ENCODE peak calls at places on chromosomes 3 and 15, in five cellular contexts. One of them, this sample, is unnamed. For H3K36me3, the result is how much of the 10 kb centered on the place peaks cover.

GRCh38 chr15:44034933-44035624 is 160.0 kb downstream of the FRMD5 start:
- DNase-seq in K562: no peak
- DNase-seq in GM23338: no peak
- DNase-seq in HepG2: no peak
- DNase-seq in GM12878: no peak
- DNase-seq in this sample: no peak

GRCh38 chr15:66839511-66840112 is 137.6 kb downstream of the SMAD6 start:
- DNase-seq in K562: no peak
- DNase-seq in GM23338: no peak
- DNase-seq in HepG2: no peak
- DNase-seq in GM12878: no peak
- DNase-seq in this sample: no peak

GRCh38 chr3:177494216-177494615 is 296.9 kb upstream of the TBL1XR1 start:
- DNase-seq in K562: no peak
- DNase-seq in GM23338: no peak
- DNase-seq in HepG2: no peak
- DNase-seq in GM12878: no peak
- DNase-seq in this sample: no peak

GRCh38 chr15:77983708-77984445 is 93.6 kb downstream of the TBC1D2B start:
- DNase-seq in K562: no peak
- DNase-seq in GM23338: peak
- DNase-seq in HepG2: no peak
- DNase-seq in GM12878: no peak
- DNase-seq in this sample: no peak

GRCh38 chr3:52456169-52456799 is 880 bp downstream of the NISCH start:
- DNase-seq in K562: peak
- DNase-seq in GM23338: peak
- DNase-seq in HepG2: no peak
- DNase-seq in GM12878: no peak
- DNase-seq in this sample: no peak

GRCh38 chr3:11558918-11559815 is 84.5 kb downstream of the VGLL4 start:
- DNase-seq in K562: no peak
- DNase-seq in GM23338: no peak
- DNase-seq in HepG2: peak
- DNase-seq in GM12878: no peak
- DNase-seq in this sample: no peak

GRCh38 chr3:127791221-127791913 is 30.9 kb downstream of the MGLL start:
- DNase-seq in K562: peak
- DNase-seq in GM23338: peak
- DNase-seq in HepG2: no peak
- DNase-seq in GM12878: peak
- DNase-seq in this sample: no peak

GRCh38 chr3:18648163-18648562 is 223.0 kb upstream of the SATB1 start:
- DNase-seq in K562: no peak
- DNase-seq in GM23338: no peak
- DNase-seq in HepG2: no peak
- DNase-seq in GM12878: no peak
- DNase-seq in this sample: no peak

GRCh38 chr3:143751643-143752178 is 96.6 kb downstream of the SLC9A9 start:
- DNase-seq in K562: no peak
- DNase-seq in GM23338: no peak
- DNase-seq in HepG2: no peak
- DNase-seq in GM12878: peak
- DNase-seq in this sample: no peak

GRCh38 chr3:71874618-71875017 is 89.7 kb upstream of the PROK2 start:
- DNase-seq in K562: no peak
- DNase-seq in GM23338: no peak
- DNase-seq in HepG2: no peak
- DNase-seq in GM12878: no peak
- DNase-seq in this sample: no peak

GRCh38 chr3:149971403-149972075 is 844 bp upstream of the PFN2 start:
- DNase-seq in K562: peak
- DNase-seq in GM23338: peak
- DNase-seq in HepG2: peak
- DNase-seq in GM12878: no peak
- DNase-seq in this sample: peak

GRCh38 chr3:115699741-115700140 is 76.4 kb downstream of the GAP43 start:
- DNase-seq in K562: no peak
- DNase-seq in GM23338: no peak
- DNase-seq in HepG2: no peak
- DNase-seq in GM12878: no peak
- DNase-seq in this sample: no peak

GRCh38 chr3:127544806-127545545 is 45.6 kb downstream of the TPRA1 start:
- DNase-seq in K562: no peak
- DNase-seq in GM23338: no peak
- DNase-seq in HepG2: no peak
- DNase-seq in GM12878: no peak
- DNase-seq in this sample: no peak

GRCh38 chr3:138078901-138079344 is 36.5 kb downstream of the DZIP1L start:
- DNase-seq in K562: no peak
- DNase-seq in GM23338: no peak
- DNase-seq in HepG2: peak
- DNase-seq in GM12878: no peak
- DNase-seq in this sample: no peak

GRCh38 chr3:72255191-72255590 is 470.2 kb upstream of the PROK2 start:
- DNase-seq in K562: no peak
- DNase-seq in GM23338: peak
- DNase-seq in HepG2: no peak
- DNase-seq in GM12878: no peak
- DNase-seq in this sample: no peak

GRCh38 chr3:133376805-133377204 is 23.1 kb upstream of the BFSP2 start:
- DNase-seq in K562: no peak
- DNase-seq in GM23338: no peak
- DNase-seq in HepG2: no peak
- DNase-seq in GM12878: no peak
- DNase-seq in this sample: no peak

GRCh38 chr3:107954845-107955244 is 136.0 kb downstream of the CD47 start:
- DNase-seq in K562: no peak
- DNase-seq in GM23338: no peak
- DNase-seq in HepG2: no peak
- DNase-seq in GM12878: no peak
- DNase-seq in this sample: no peak

GRCh38 chr15:41490355-41490754 is 3.3 kb upstream of the ITPKA start:
- DNase-seq in K562: peak
- DNase-seq in GM23338: no peak
- DNase-seq in HepG2: peak
- DNase-seq in GM12878: peak
- DNase-seq in this sample: no peak

GRCh38 chr3:162525791-162526190 is 1029.2 kb downstream of the OTOL1 start:
- DNase-seq in K562: no peak
- DNase-seq in GM23338: no peak
- DNase-seq in HepG2: no peak
- DNase-seq in GM12878: no peak
- DNase-seq in this sample: no peak

GRCh38 chr3:53195602-53196574 is 34.9 kb downstream of the PRKCD start:
- DNase-seq in K562: peak
- DNase-seq in GM23338: peak
- DNase-seq in HepG2: no peak
- DNase-seq in GM12878: no peak
- DNase-seq in this sample: peak

GRCh38 chr3:142963266-142964149 is at the start of gene PAQR9:
- DNase-seq in K562: peak
- DNase-seq in GM23338: peak
- DNase-seq in HepG2: peak
- DNase-seq in GM12878: no peak
- DNase-seq in this sample: peak

GRCh38 chr15:29685156-29686078 is 136.9 kb downstream of the TJP1 start:
- DNase-seq in K562: no peak
- DNase-seq in GM23338: no peak
- DNase-seq in HepG2: no peak
- DNase-seq in GM12878: no peak
- DNase-seq in this sample: no peak

GRCh38 chr3:196528639-196529233 is 13.6 kb upstream of the SMCO1 start:
- DNase-seq in K562: peak
- DNase-seq in GM23338: peak
- DNase-seq in HepG2: no peak
- DNase-seq in GM12878: no peak
- DNase-seq in this sample: peak

GRCh38 chr15:66229790-66230460 is 23.6 kb downstream of the MEGF11 start:
- DNase-seq in K562: no peak
- DNase-seq in GM23338: no peak
- DNase-seq in HepG2: no peak
- DNase-seq in GM12878: no peak
- DNase-seq in this sample: no peak

GRCh38 chr15:101795455-101795854 is 7.9 kb upstream of the OR4F6 start:
- DNase-seq in K562: no peak
- DNase-seq in GM23338: no peak
- DNase-seq in HepG2: no peak
- DNase-seq in GM12878: no peak
- DNase-seq in this sample: no peak

GRCh38 chr3:72924055-72924454 is 36.2 kb downstream of the GXYLT2 start:
- DNase-seq in K562: no peak
- DNase-seq in GM23338: peak
- DNase-seq in HepG2: no peak
- DNase-seq in GM12878: no peak
- DNase-seq in this sample: no peak

GRCh38 chr3:105417538-105418289 is 51.0 kb downstream of the ALCAM start:
- DNase-seq in K562: no peak
- DNase-seq in GM23338: no peak
- DNase-seq in HepG2: no peak
- DNase-seq in GM12878: no peak
- DNase-seq in this sample: no peak
- TF ChIP-seq CREB1 in K562: no peak
- TF ChIP-seq CREB1 in GM23338: no peak
- TF ChIP-seq CREB1 in HepG2: no peak
- TF ChIP-seq CREB1 in GM12878: no peak
- TF ChIP-seq CREB1 in this sample: no peak

DNA sequence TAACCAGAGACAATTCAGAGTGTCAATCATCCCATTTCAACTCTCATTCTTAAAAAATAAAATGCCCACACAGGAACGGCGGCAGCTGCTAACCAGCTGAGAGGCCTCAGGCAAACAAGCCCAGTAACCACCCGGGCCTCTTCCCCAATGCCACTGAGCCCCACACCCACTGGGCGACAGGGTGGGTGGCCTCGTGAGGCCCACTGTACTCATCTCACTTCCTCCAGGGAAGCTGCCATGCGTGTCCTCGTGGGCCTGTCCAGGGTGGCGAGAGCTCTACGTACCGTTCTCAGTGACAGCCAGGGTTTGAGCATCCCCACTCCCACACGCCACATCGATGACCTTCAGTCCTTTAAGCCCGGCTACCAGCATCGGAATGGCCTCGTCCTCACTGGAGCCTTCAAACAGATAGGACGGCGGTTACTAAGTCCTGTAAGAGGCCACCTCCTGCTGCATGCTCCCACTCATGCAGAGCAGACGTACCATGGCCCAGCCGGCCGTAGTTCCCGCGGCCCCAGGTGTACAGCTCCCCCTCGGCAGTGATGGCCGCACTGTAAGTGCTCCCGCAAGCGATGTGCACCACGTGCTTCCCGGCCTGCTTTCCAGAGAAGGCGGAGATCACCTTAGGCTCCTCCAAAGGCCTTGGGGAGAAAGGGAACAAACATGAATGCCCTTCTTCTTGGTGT is 56.5 kb downstream of the HERC2 start:
- DNase-seq in K562: no peak
- DNase-seq in GM23338: no peak
- DNase-seq in HepG2: no peak
- DNase-seq in GM12878: no peak
- DNase-seq in this sample: no peak
- H3K36me3 ChIP-seq in K562: half or more
- H3K36me3 ChIP-seq in GM23338: under half
- H3K36me3 ChIP-seq in HepG2: half or more
- H3K36me3 ChIP-seq in GM12878: under half
- H3K36me3 ChIP-seq in this sample: under half

GRCh38 chr3:6315906-6316305 is 545.0 kb upstream of the GRM7 start:
- DNase-seq in K562: no peak
- DNase-seq in GM23338: no peak
- DNase-seq in HepG2: no peak
- DNase-seq in GM12878: no peak
- DNase-seq in this sample: no peak
- TF ChIP-seq CREB1 in K562: no peak
- TF ChIP-seq CREB1 in GM23338: no peak
- TF ChIP-seq CREB1 in HepG2: no peak
- TF ChIP-seq CREB1 in GM12878: no peak
- TF ChIP-seq CREB1 in this sample: no peak

DNA sequence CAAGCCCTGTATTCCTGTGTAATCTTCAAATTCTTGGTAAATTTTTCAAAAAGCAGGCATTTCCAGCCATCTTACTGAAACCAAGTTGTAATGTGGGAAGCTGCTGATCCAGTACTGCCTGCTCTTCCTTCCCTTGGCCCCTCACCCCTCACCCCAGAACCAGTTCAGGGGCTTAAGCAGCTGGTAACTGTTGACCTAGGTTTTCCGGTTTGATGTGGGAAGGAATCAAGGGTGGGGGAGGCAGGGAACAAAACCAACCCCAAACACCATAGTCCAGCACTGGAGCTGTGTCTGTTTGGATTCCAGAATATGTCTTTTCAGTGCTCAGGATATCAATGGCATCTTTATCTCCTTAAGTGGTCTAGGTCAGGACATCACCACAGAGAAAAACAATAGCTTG is 26.7 kb downstream of the SNX1 start:
- DNase-seq in K562: no peak
- DNase-seq in GM23338: no peak
- DNase-seq in HepG2: no peak
- DNase-seq in GM12878: no peak
- DNase-seq in this sample: no peak
- H3K36me3 ChIP-seq in K562: half or more
- H3K36me3 ChIP-seq in GM23338: under half
- H3K36me3 ChIP-seq in HepG2: half or more
- H3K36me3 ChIP-seq in GM12878: under half
- H3K36me3 ChIP-seq in this sample: under half

This sample was measured in H1.